ENCODE peak calls at places on chromosomes 13 and 19, in seven cellular contexts. N is HS-27A, T is breast epithelium, P is body of pancreas, Y is T1000, A is gastrocnemius medialis, Z is B cell. C is an unnamed sample.

GRCh38 chr13:95239293-95239692 is 62.0 kb downstream of the ABCC4 start:
- DNase-seq in N (no peak), T (no peak), P (no peak), Y (no peak), A (no peak), Z (no peak), C (no peak)

GRCh38 chr19:40224342-40225148 is 1.9 kb downstream of the CCNP start:
- DNase-seq in N (no peak), T (no peak), P (no peak), Y (no peak), A (no peak), Z (no peak), C (no peak)

GRCh38 chr13:41499452-41499851 is 42.1 kb downstream of the RGCC start:
- DNase-seq in N (no peak), T (no peak), P (no peak), Y (no peak), A (no peak), Z (no peak), C (no peak)

GRCh38 chr19:17749912-17750317 is 1.4 kb upstream of the FCHO1 start:
- DNase-seq in N (no peak), T (no peak), P (no peak), Y (no peak), A (no peak), Z (no peak), C (no peak)

GRCh38 chr13:34361528-34361927 is 543.6 kb downstream of the RFC3 start:
- DNase-seq in N (no peak), T (no peak), P (no peak), Y (peak; percentile 3), A (no peak), Z (no peak), C (no peak)

GRCh38 chr19:55156202-55157063 is 1.1 kb downstream of the TNNI3 start:
- DNase-seq in N (no peak), T (no peak), P (peak; percentile 46), Y (no peak), A (no peak), Z (no peak), C (no peak)

GRCh38 chr19:7368456-7368855 is 19.7 kb downstream of the ARHGEF18 start:
- DNase-seq in N (no peak), T (no peak), P (peak; percentile 22), Y (no peak), A (no peak), Z (no peak), C (no peak)

GRCh38 chr13:99208185-99208584 is 7.5 kb downstream of the UBAC2 start:
- DNase-seq in N (no peak), T (no peak), P (no peak), Y (no peak), A (no peak), Z (no peak), C (no peak)

GRCh38 chr19:18310118-18310909 is 12.6 kb downstream of the LSM4 start:
- DNase-seq in N (no peak), T (no peak), P (no peak), Y (no peak), A (no peak), Z (no peak), C (no peak)

GRCh38 chr19:18304194-18304495 is 18.7 kb downstream of the LSM4 start:
- DNase-seq in N (no peak), T (no peak), P (peak; percentile 69), Y (no peak), A (no peak), Z (no peak), C (no peak)

GRCh38 chr13:39321578-39321977 is 281.4 kb downstream of the LHFPL6 start:
- DNase-seq in N (no peak), T (no peak), P (no peak), Y (no peak), A (no peak), Z (no peak), C (no peak)

GRCh38 chr19:14005381-14006084 is 587 bp downstream of the RFX1 start:
- DNase-seq in N (no peak), T (peak; percentile 93), P (peak; percentile 94), Y (peak; percentile 72), A (peak; percentile 91), Z (peak; percentile 95), C (peak; percentile 92)

GRCh38 chr19:17706750-17707181 is 12.5 kb upstream of the MAP1S start:
- DNase-seq in N (no peak), T (no peak), P (no peak), Y (no peak), A (no peak), Z (no peak), C (no peak)

GRCh38 chr13:76917096-76917495 is 30.9 kb upstream of the KCTD12 start:
- DNase-seq in N (no peak), T (no peak), P (no peak), Y (no peak), A (no peak), Z (no peak), C (no peak)

GRCh38 chr13:90950134-90950533 is 397.4 kb upstream of the MIR17HG start:
- DNase-seq in N (no peak), T (no peak), P (no peak), Y (no peak), A (no peak), Z (no peak), C (no peak)

GRCh38 chr19:35135389-35135909 is 590 bp upstream of the LGI4 start:
- DNase-seq in N (no peak), T (no peak), P (peak; percentile 76), Y (no peak), A (peak; percentile 67), Z (peak; percentile 69), C (peak; percentile 45)

GRCh38 chr13:112771877-112772538 is 82.2 kb downstream of the ATP11A start:
- DNase-seq in N (no peak), T (no peak), P (peak; percentile 57), Y (no peak), A (no peak), Z (no peak), C (no peak)

GRCh38 chr19:39327990-39328705 is 7.5 kb upstream of the LRFN1 start:
- DNase-seq in N (peak; percentile 61), T (peak; percentile 80), P (peak; percentile 89), Y (peak; percentile 77), A (peak; percentile 54), Z (peak; percentile 80), C (peak; percentile 75)

GRCh38 chr19:28008695-28009094 is 1204.3 kb downstream of the UQCRFS1 start:
- DNase-seq in N (no peak), T (no peak), P (no peak), Y (no peak), A (no peak), Z (no peak), C (no peak)

GRCh38 chr13:99981115-99982020 is at the start of gene ZIC2:
- DNase-seq in N (no peak), T (no peak), P (no peak), Y (peak; percentile 49), A (no peak), Z (no peak), C (no peak)

GRCh38 chr19:18167975-18168645 is 5.5 kb upstream of the IFI30 start:
- DNase-seq in N (no peak), T (no peak), P (peak; percentile 42), Y (no peak), A (no peak), Z (peak; percentile 70), C (peak; percentile 58)

GRCh38 chr13:98541211-98541610 is 35.7 kb downstream of the STK24 start:
- DNase-seq in N (no peak), T (no peak), P (no peak), Y (no peak), A (no peak), Z (no peak), C (no peak)

GRCh38 chr13:37138169-37138568 is 32.7 kb upstream of the CSNK1A1L start:
- DNase-seq in N (no peak), T (no peak), P (no peak), Y (peak; percentile 33), A (no peak), Z (no peak), C (no peak)

C was measured in T-cell.